ENCODE peak calls at places on chromosomes 6 and 20, in nine cellular contexts. W, E, I, T, V, M, L, P and R are unnamed samples.

GRCh38 chr20:43799150-43799711 is 72.4 kb upstream of the GTSF1L start:
- DNase-seq in W (no peak), E (peak; percentile 66), I (no peak), T (no peak), V (no peak), M (no peak), L (no peak), P (no peak), R (peak; percentile 87)

GRCh38 chr6:159075506-159076100 is 30.8 kb upstream of the TAGAP start:
- DNase-seq in W (no peak), E (no peak), I (no peak), T (no peak), V (peak; percentile 48), M (no peak), L (no peak), P (no peak), R (no peak)

GRCh38 chr20:17465236-17465635 is 65.9 kb downstream of the BFSP1 start:
- DNase-seq in W (no peak), E (no peak), I (no peak), T (no peak), V (no peak), M (no peak), L (no peak), P (no peak), R (no peak)

GRCh38 chr6:90156861-90157260 is 139.8 kb downstream of the BACH2 start:
- DNase-seq in W (peak; percentile 27), E (no peak), I (no peak), T (no peak), V (no peak), M (no peak), L (no peak), P (peak; percentile 59), R (peak; percentile 34)

GRCh38 chr20:32789896-32790750 is 27.9 kb downstream of the DNMT3B start:
- DNase-seq in W (peak; percentile 74), E (peak; percentile 77), I (peak; percentile 75), T (peak; percentile 90), V (peak; percentile 78), M (peak; percentile 38), L (peak; percentile 73), P (peak; percentile 74), R (peak; percentile 59)

GRCh38 chr6:135812085-135812526 is 39.4 kb upstream of the PDE7B start:
- DNase-seq in W (no peak), E (no peak), I (no peak), T (no peak), V (peak; percentile 48), M (no peak), L (no peak), P (no peak), R (no peak)

GRCh38 chr20:56626367-56627121 is 2.6 kb upstream of the TFAP2C start:
- DNase-seq in W (no peak), E (no peak), I (no peak), T (peak; percentile 52), V (no peak), M (no peak), L (no peak), P (no peak), R (no peak)

GRCh38 chr6:36912583-36912982 is 26.8 kb downstream of the C6orf89 start:
- DNase-seq in W (peak; percentile 48), E (peak; percentile 92), I (no peak), T (peak; percentile 71), V (no peak), M (peak; percentile 82), L (no peak), P (peak; percentile 83), R (peak; percentile 50)

GRCh38 chr6:27542485-27542884 is 69.6 kb upstream of the ZNF184 start:
- DNase-seq in W (no peak), E (no peak), I (no peak), T (no peak), V (no peak), M (no peak), L (no peak), P (no peak), R (no peak)

GRCh38 chr6:34021001-34021838 is 124.7 kb downstream of the GRM4 start:
- DNase-seq in W (no peak), E (no peak), I (no peak), T (no peak), V (no peak), M (no peak), L (no peak), P (no peak), R (no peak)

GRCh38 chr6:29294499-29294914 is 7.0 kb upstream of the OR14J1 start:
- DNase-seq in W (no peak), E (no peak), I (no peak), T (no peak), V (no peak), M (no peak), L (no peak), P (no peak), R (no peak)

GRCh38 chr20:19211661-19212523 is 550 bp upstream of the SLC24A3 start:
- DNase-seq in W (no peak), E (no peak), I (no peak), T (peak; percentile 29), V (peak; percentile 46), M (no peak), L (no peak), P (no peak), R (no peak)

GRCh38 chr20:5654557-5654956 is 95.6 kb upstream of the SHLD1 start:
- DNase-seq in W (no peak), E (peak; percentile 65), I (no peak), T (no peak), V (no peak), M (no peak), L (no peak), P (no peak), R (no peak)

GRCh38 chr6:19873031-19873430 is 35.9 kb downstream of the ID4 start:
- DNase-seq in W (no peak), E (no peak), I (peak; percentile 18), T (no peak), V (no peak), M (no peak), L (no peak), P (no peak), R (no peak)

GRCh38 chr20:52172392-52173047 is 19.1 kb downstream of the ZFP64 start:
- DNase-seq in W (no peak), E (peak; percentile 75), I (no peak), T (no peak), V (no peak), M (no peak), L (no peak), P (no peak), R (no peak)

GRCh38 chr20:24318569-24319352 is 150.7 kb upstream of the SYNDIG1 start:
- DNase-seq in W (no peak), E (no peak), I (no peak), T (no peak), V (no peak), M (no peak), L (no peak), P (no peak), R (no peak)

GRCh38 chr6:77450924-77451323 is 12.4 kb downstream of the HTR1B start:
- DNase-seq in W (no peak), E (no peak), I (no peak), T (no peak), V (no peak), M (no peak), L (no peak), P (no peak), R (no peak)

GRCh38 chr6:68653706-68654089 is 18.6 kb downstream of the ADGRB3 start:
- DNase-seq in W (no peak), E (no peak), I (no peak), T (no peak), V (no peak), M (no peak), L (no peak), P (no peak), R (no peak)

GRCh38 chr6:26158581-26159416 is 71.6 kb downstream of the HFE start:
- DNase-seq in W (peak; percentile 60), E (peak; percentile 85), I (peak; percentile 89), T (peak; percentile 37), V (peak; percentile 79), M (no peak), L (peak; percentile 59), P (peak; percentile 58), R (peak; percentile 40)

GRCh38 chr6:135182120-135182992 is 1.2 kb downstream of the MYB start:
- DNase-seq in W (peak; percentile 43), E (peak; percentile 61), I (peak; percentile 61), T (peak; percentile 17), V (peak; percentile 50), M (no peak), L (peak; percentile 62), P (peak; percentile 57), R (peak; percentile 21)

GRCh38 chr6:89400912-89401399 is 11.1 kb downstream of the RRAGD start:
- DNase-seq in W (no peak), E (no peak), I (no peak), T (no peak), V (no peak), M (no peak), L (no peak), P (no peak), R (no peak)

GRCh38 chr6:30544666-30545272 is 11.5 kb downstream of the GNL1 start:
- DNase-seq in W (no peak), E (peak; percentile 67), I (peak; percentile 67), T (peak; percentile 54), V (no peak), M (peak; percentile 54), L (no peak), P (no peak), R (peak; percentile 59)

GRCh38 chr20:63503524-63503923 is 4.6 kb upstream of the EEF1A2 start:
- DNase-seq in W (no peak), E (no peak), I (no peak), T (no peak), V (no peak), M (no peak), L (no peak), P (no peak), R (no peak)

GRCh38 chr20:50571466-50571865 is 61.3 kb downstream of the PTPN1 start:
- DNase-seq in W (no peak), E (no peak), I (no peak), T (no peak), V (no peak), M (no peak), L (no peak), P (no peak), R (no peak)

GRCh38 chr6:13413906-13414555 is 73.4 kb downstream of the GFOD1 start:
- DNase-seq in W (peak; percentile 21), E (no peak), I (no peak), T (no peak), V (peak; percentile 77), M (no peak), L (peak; percentile 70), P (no peak), R (no peak)

GRCh38 chr20:50279988-50280850 is 89.6 kb downstream of the CEBPB start:
- DNase-seq in W (no peak), E (no peak), I (no peak), T (no peak), V (peak; percentile 32), M (no peak), L (no peak), P (no peak), R (no peak)

GRCh38 chr6:138086573-138087196 is 20.5 kb downstream of the PERP start:
- DNase-seq in W (no peak), E (no peak), I (no peak), T (no peak), V (no peak), M (no peak), L (peak; percentile 70), P (no peak), R (no peak)

GRCh38 chr6:39770476-39770875 is 21.7 kb upstream of the DAAM2 start:
- DNase-seq in W (no peak), E (no peak), I (no peak), T (no peak), V (no peak), M (no peak), L (no peak), P (no peak), R (no peak)

GRCh38 chr6:158050955-158051354 is 69.3 kb downstream of the SYNJ2 start:
- DNase-seq in W (no peak), E (no peak), I (no peak), T (no peak), V (no peak), M (peak; percentile 87), L (no peak), P (no peak), R (no peak)

GRCh38 chr6:8229913-8230312 is 127.6 kb upstream of the EEF1E1 start:
- DNase-seq in W (no peak), E (no peak), I (no peak), T (no peak), V (no peak), M (no peak), L (no peak), P (no peak), R (no peak)

GRCh38 chr6:168822376-168822775 is 381.4 kb downstream of the SMOC2 start:
- DNase-seq in W (no peak), E (no peak), I (no peak), T (no peak), V (no peak), M (no peak), L (no peak), P (no peak), R (no peak)